ENCODE peak calls at places on chromosomes 1 and 21, in five cellular contexts. G is dermis microvascular lymphatic vessel endothelial cell, U is Kasumi-1, N is A549, X is SK-N-SH. B is an unnamed sample.

GRCh38 chr1:94522304-94522703 is 19.3 kb downstream of the F3 start:
- DNase-seq in G (peak), U (peak), N (peak), X (no peak), B (peak)

GRCh38 chr1:204623894-204624361 is 61.6 kb downstream of the LRRN2 start:
- DNase-seq in G (peak), U (peak), N (peak), X (peak), B (no peak)

GRCh38 chr1:151581446-151581845 is 30.4 kb upstream of the SNX27 start:
- DNase-seq in G (no peak), U (no peak), N (no peak), X (no peak), B (no peak)

GRCh38 chr1:42282024-42282579 is 52.9 kb downstream of the FOXJ3 start:
- DNase-seq in G (peak), U (no peak), N (no peak), X (no peak), B (peak)

GRCh38 chr1:26949266-26949925 is 10.9 kb downstream of the KDF1 start:
- DNase-seq in G (peak), U (no peak), N (no peak), X (peak), B (peak)

GRCh38 chr1:151372411-151372934 is at the start of gene SELENBP1:
- DNase-seq in G (peak), U (no peak), N (peak), X (no peak), B (peak)

GRCh38 chr1:61157420-61157987 is 75.1 kb downstream of the NFIA start:
- DNase-seq in G (no peak), U (no peak), N (no peak), X (peak), B (peak)

GRCh38 chr1:117658676-117659075 is 52.8 kb downstream of the TENT5C start:
- DNase-seq in G (no peak), U (no peak), N (no peak), X (no peak), B (no peak)

GRCh38 chr1:118360817-118361216 is 175.8 kb upstream of the SPAG17 start:
- DNase-seq in G (peak), U (no peak), N (no peak), X (no peak), B (no peak)

GRCh38 chr1:55877440-55878232 is 662.5 kb upstream of the USP24 start:
- DNase-seq in G (no peak), U (no peak), N (no peak), X (no peak), B (no peak)

GRCh38 chr1:15290382-15290781 is 43.4 kb downstream of the FHAD1 start:
- DNase-seq in G (no peak), U (no peak), N (peak), X (no peak), B (peak)

GRCh38 chr1:159071970-159072582 is 4.5 kb downstream of the AIM2 start:
- DNase-seq in G (peak), U (peak), N (peak), X (peak), B (peak)

GRCh38 chr1:210132582-210132981 is 100.0 kb upstream of the SERTAD4 start:
- DNase-seq in G (peak), U (peak), N (peak), X (no peak), B (peak)

GRCh38 chr1:218454700-218455282 is 109.7 kb downstream of the TGFB2 start:
- DNase-seq in G (no peak), U (no peak), N (no peak), X (no peak), B (no peak)

GRCh38 chr21:28767523-28767922 is 225.2 kb downstream of the LTN1 start:
- DNase-seq in G (no peak), U (no peak), N (no peak), X (no peak), B (no peak)

B was measured in AG20443.